ENCODE peak calls at places on chromosomes 5 and 9, in ten cellular contexts. Q is activated T-cell treated with anti-CD3 and anti-CD28 coated beads, Interleukin-2, amount 50 U/mL, for 4 hours; O is GM20000; C is ureter; Z is HuH-7.5; A is amniotic stem cell; X is fibroblast of the conjunctiva; M is substantia nigra; E is endothelial cell; P is ELR. K is an unnamed sample.

GRCh38 chr9:125845271-125845808 is 98.2 kb downstream of the PBX3 start:
- DNase-seq in Q (no peak), O (no peak), C (no peak), Z (no peak), A (no peak), X (no peak), M (no peak), E (no peak), P (no peak), K (no peak)

GRCh38 chr5:96463106-96463505 is 30.1 kb upstream of the PCSK1 start:
- DNase-seq in Q (no peak), O (no peak), C (no peak), Z (no peak), A (no peak), X (no peak), M (no peak), E (no peak), P (no peak), K (no peak)

GRCh38 chr5:67146574-67146973 is 50.0 kb downstream of the CD180 start:
- DNase-seq in Q (no peak), O (no peak), C (no peak), Z (no peak), A (no peak), X (peak; percentile 21), M (no peak), E (no peak), P (no peak), K (no peak)

GRCh38 chr9:109107402-109108240 is 12.1 kb downstream of the TMEM245 start:
- DNase-seq in Q (no peak), O (no peak), C (no peak), Z (no peak), A (peak; percentile 53), X (no peak), M (no peak), E (no peak), P (peak; percentile 89), K (no peak)

GRCh38 chr5:131996210-131997025 is 15.0 kb downstream of the ACSL6 start:
- DNase-seq in Q (no peak), O (no peak), C (no peak), Z (peak; percentile 27), A (no peak), X (no peak), M (no peak), E (peak; percentile 34), P (no peak), K (no peak)

GRCh38 chr9:99012957-99013512 is 69.3 kb downstream of the COL15A1 start:
- DNase-seq in Q (no peak), O (no peak), C (no peak), Z (no peak), A (no peak), X (no peak), M (no peak), E (no peak), P (peak; percentile 46), K (no peak)

GRCh38 chr9:131116281-131117101 is 8.9 kb upstream of the NUP214 start:
- DNase-seq in Q (no peak), O (no peak), C (no peak), Z (no peak), A (no peak), X (no peak), M (peak; percentile 43), E (peak; percentile 31), P (no peak), K (no peak)

GRCh38 chr5:19986036-19986619 is 1.9 kb downstream of the CDH18 start:
- DNase-seq in Q (no peak), O (no peak), C (no peak), Z (no peak), A (no peak), X (peak; percentile 46), M (no peak), E (no peak), P (peak; percentile 1), K (no peak)

GRCh38 chr5:57804500-57804899 is 321.9 kb upstream of the ACTBL2 start:
- DNase-seq in Q (no peak), O (no peak), C (no peak), Z (no peak), A (no peak), X (no peak), M (no peak), E (no peak), P (no peak), K (no peak)

GRCh38 chr5:39714036-39714698 is 289.4 kb upstream of the DAB2 start:
- DNase-seq in Q (peak; percentile 21), O (peak; percentile 20), C (peak; percentile 54), Z (no peak), A (peak; percentile 37), X (peak; percentile 57), M (no peak), E (peak; percentile 45), P (peak; percentile 76), K (peak; percentile 52)

GRCh38 chr5:124651663-124652513 is 94.6 kb downstream of the ZNF608 start:
- DNase-seq in Q (no peak), O (peak; percentile 73), C (peak; percentile 74), Z (peak; percentile 51), A (no peak), X (peak; percentile 64), M (peak; percentile 76), E (peak; percentile 76), P (peak; percentile 79), K (peak; percentile 82)

K was measured in stomach.